ENCODE peak calls at places on chromosomes 16 and 17, in four cellular contexts. W, M, X and E are unnamed samples. For H3K36me3, the result is how much of the 10 kb centered on the place peaks cover.

GRCh38 chr17:42016411-42016831 is 818 bp downstream of the DNAJC7 start:
- DNase-seq in X (no peak), M (peak), W (no peak), E (no peak)

GRCh38 chr16:30335598-30336474 is 19.3 kb downstream of the CD2BP2 start:
- DNase-seq in M (no peak), X (peak), W (peak), E (no peak)

GRCh38 chr16:47045023-47045422 is 71.5 kb upstream of the DNAJA2 start:
- DNase-seq in W (no peak), M (no peak), X (no peak), E (no peak)

GRCh38 chr17:52106638-52107261 is 51.8 kb downstream of the CA10 start:
- DNase-seq in X (no peak), M (peak), W (no peak), E (peak)

GRCh38 chr16:14202697-14203096 is 131.6 kb downstream of the MRTFB start:
- DNase-seq in M (peak), X (no peak), W (no peak), E (no peak)

GRCh38 chr16:54890381-54890780 is 40.3 kb upstream of the IRX5 start:
- DNase-seq in M (no peak), W (no peak), X (no peak), E (no peak)

GRCh38 chr17:49873466-49873865 is 25.6 kb upstream of the TAC4 start:
- DNase-seq in M (no peak), X (no peak), W (no peak), E (no peak)

GRCh38 chr16:83732536-83732935 is 75.2 kb upstream of the HSBP1 start:
- DNase-seq in X (no peak), M (no peak), W (no peak), E (no peak)

GRCh38 chr16:71894229-71894920 is 956 bp upstream of the IST1 start:
- DNase-seq in M (peak), W (no peak), X (peak), E (peak)

GRCh38 chr17:21283482-21284318 is 811 bp upstream of the MAP2K3 start:
- DNase-seq in W (no peak), M (no peak), X (peak), E (peak)

GRCh38 chr17:72691601-72692000 is 400.9 kb downstream of the SLC39A11 start:
- DNase-seq in X (no peak), M (no peak), W (no peak), E (no peak)

GRCh38 chr16:88616320-88616719 is 22.1 kb upstream of the IL17C start:
- DNase-seq in W (no peak), M (no peak), X (no peak), E (peak)

GRCh38 chr17:45908935-45909334 is 14.6 kb downstream of the MAPT start:
- DNase-seq in M (no peak), X (no peak), W (no peak), E (no peak)
- H3K36me3 ChIP-seq in M (under half), X (under half), W (under half), E (under half)

GRCh38 chr17:59754547-59754946 is 47.1 kb downstream of the VMP1 start:
- DNase-seq in M (peak), W (no peak), X (no peak), E (no peak)

GRCh38 chr17:59757043-59757824 is 49.8 kb downstream of the VMP1 start:
- DNase-seq in W (no peak), M (peak), X (no peak), E (no peak)

GRCh38 chr17:59753522-59754467 is 46.3 kb downstream of the VMP1 start:
- DNase-seq in W (no peak), X (no peak), M (peak), E (no peak)

GRCh38 chr17:59757881-59758385 is 50.5 kb downstream of the VMP1 start:
- DNase-seq in W (no peak), X (no peak), M (no peak), E (no peak)

DNA sequence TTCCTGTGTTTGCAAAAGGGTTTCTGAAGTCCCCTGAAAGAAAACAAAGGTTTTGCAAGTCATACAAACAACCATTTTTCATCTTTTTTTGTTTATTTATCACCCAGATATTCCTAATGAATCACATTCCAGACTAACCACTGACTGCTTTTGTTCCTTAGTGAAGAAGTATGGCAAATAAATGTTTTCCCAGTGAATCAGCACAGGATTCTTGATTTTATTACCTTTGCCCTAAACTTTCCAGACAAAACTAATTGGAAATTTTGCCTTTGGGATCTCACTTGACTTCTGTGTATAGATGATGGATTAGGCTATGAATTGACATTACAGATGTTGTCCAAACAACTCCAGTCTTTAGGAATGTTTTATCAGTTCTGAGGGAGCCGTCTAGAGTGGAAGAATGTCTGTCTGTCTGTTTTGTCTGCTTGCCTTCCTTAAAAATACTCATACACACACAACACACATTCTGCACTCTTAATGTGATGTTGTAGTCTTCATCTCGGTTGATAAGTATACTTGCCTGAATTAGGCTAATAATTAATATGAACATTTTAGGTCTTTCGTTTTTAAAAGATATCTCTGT is 48.9 kb downstream of the VMP1 start:
- DNase-seq in M (peak), X (no peak), W (no peak), E (no peak)
- TF ChIP-seq POLR2AphosphoS5 in M (peak), X (no peak), W (no peak), E (no peak)

GRCh38 chr17:29722411-29723198 is 99.9 kb upstream of the CORO6 start:
- DNase-seq in X (peak), M (peak), W (peak), E (no peak)
- TF ChIP-seq POLR2A in X (no peak), M (no peak), W (peak), E (no peak)

GRCh38 chr17:55201609-55201932 is 63.2 kb upstream of the HLF start:
- DNase-seq in M (no peak), X (no peak), W (no peak), E (no peak)
- H3K36me3 ChIP-seq in M (under half), X (under half), W (under half), E (under half)

GRCh38 chr17:79306688-79307323 is 232.2 kb downstream of the ENGASE start:
- DNase-seq in W (no peak), M (no peak), X (no peak), E (peak)
- TF ChIP-seq POLR2AphosphoS5 in W (no peak), M (no peak), X (no peak), E (no peak)

GRCh38 chr16:85529489-85530369 is 83.4 kb upstream of the GSE1 start:
- DNase-seq in M (no peak), W (no peak), X (no peak), E (no peak)
- TF ChIP-seq POLR2A in M (no peak), W (no peak), X (no peak), E (no peak)

DNA sequence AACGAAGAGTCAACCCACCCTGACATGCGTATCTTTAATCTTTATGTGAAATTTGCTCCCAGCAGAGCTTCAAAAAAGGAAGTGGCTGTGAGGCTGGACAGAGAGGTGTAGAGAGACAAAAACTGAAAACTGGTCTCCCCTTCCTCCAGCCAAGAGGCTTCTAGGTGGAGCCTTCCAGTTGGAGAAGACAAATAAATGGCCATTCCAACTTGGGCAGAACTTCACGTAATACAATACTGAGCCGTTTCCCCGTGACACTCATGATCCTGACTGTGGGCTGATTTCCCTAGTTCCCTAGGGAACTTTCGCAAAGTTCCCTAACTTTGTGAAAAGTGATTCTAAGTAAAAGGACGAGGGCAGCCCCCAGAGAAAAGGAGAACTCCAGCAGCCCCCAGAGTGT is 78.8 kb downstream of the ZFHX3 start:
- DNase-seq in X (no peak), W (no peak), M (no peak), E (no peak)
- H3K36me3 ChIP-seq in X (under half), W (under half), M (under half), E (under half)